ENCODE peak calls at places on chromosome 14, in four cellular contexts. S is NCI-H1436, I is ELR, Q is ascending aorta. Z is an unnamed sample.

GRCh38 chr14:60981626-60982455 is 796 bp downstream of the SLC38A6 start:
- DNase-seq in S (no peak), Q (no peak), I (peak; percentile 87), Z (no peak)

GRCh38 chr14:53190938-53191337 is 37.8 kb upstream of the DDHD1 start:
- DNase-seq in S (no peak), I (no peak), Q (no peak), Z (no peak)

GRCh38 chr14:27686137-27686536 is 1080.5 kb upstream of the FOXG1 start:
- DNase-seq in S (no peak), I (peak; percentile 52), Q (no peak), Z (no peak)

GRCh38 chr14:58918066-58918465 is 270.4 kb upstream of the DAAM1 start:
- DNase-seq in I (peak; percentile 71), S (no peak), Q (no peak), Z (no peak)

GRCh38 chr14:101444116-101444515 is 117.2 kb upstream of the DIO3 start:
- DNase-seq in S (no peak), Q (no peak), I (peak; percentile 60), Z (no peak)

GRCh38 chr14:20698934-20699333 is 10.4 kb downstream of the ANG start:
- DNase-seq in S (no peak), Q (no peak), I (no peak), Z (no peak)

GRCh38 chr14:68236525-68236924 is 416.9 kb downstream of the RAD51B start:
- DNase-seq in Q (no peak), I (no peak), S (no peak), Z (no peak)

GRCh38 chr14:30419037-30419436 is 139.9 kb upstream of the G2E3 start:
- DNase-seq in I (no peak), S (no peak), Q (no peak), Z (no peak)

GRCh38 chr14:23568600-23569310 is 1.2 kb upstream of the AP1G2 start:
- DNase-seq in Q (peak; percentile 65), S (peak; percentile 18), I (peak; percentile 42), Z (no peak)

GRCh38 chr14:80615831-80616230 is 325.7 kb downstream of the CEP128 start:
- DNase-seq in Q (no peak), S (no peak), I (no peak), Z (no peak)

Z was measured in cortex of kidney.